ENCODE peak calls at places on chromosomes 13 and 19, in eight cellular contexts. X is astrocyte, L is T-helper 17 cell, W is lower lobe of right lung, P is aorta, B is left ventricle myocardium superior, M is KBM-7, Y is AG08396. A is an unnamed sample.

GRCh38 chr13:114155923-114156883 is 22.9 kb upstream of the CFAP97D2 start:
- DNase-seq in X (no peak), L (no peak), W (no peak), P (no peak), B (no peak), M (no peak), Y (no peak), A (no peak)

GRCh38 chr13:89221557-89222158 is 1550.5 kb downstream of the SLITRK5 start:
- DNase-seq in X (no peak), L (no peak), W (no peak), P (no peak), B (no peak), M (no peak), Y (no peak), A (no peak)

GRCh38 chr19:16180611-16181010 is 4.6 kb upstream of the FAM32A start:
- DNase-seq in X (peak), L (no peak), W (no peak), P (no peak), B (no peak), M (no peak), Y (peak), A (no peak)

GRCh38 chr19:720691-721160 is 12.0 kb downstream of the PALM start:
- DNase-seq in X (no peak), L (no peak), W (no peak), P (no peak), B (no peak), M (no peak), Y (peak), A (peak)

GRCh38 chr13:113655358-113656014 is 2.5 kb downstream of the ATP4B start:
- DNase-seq in X (no peak), L (no peak), W (peak), P (peak), B (no peak), M (no peak), Y (no peak), A (peak)

GRCh38 chr19:43624933-43625332 is 5.5 kb upstream of the ZNF428 start:
- DNase-seq in X (no peak), L (peak), W (peak), P (no peak), B (peak), M (no peak), Y (no peak), A (no peak)

GRCh38 chr13:108154421-108154858 is 60.9 kb downstream of the LIG4 start:
- DNase-seq in X (peak), L (no peak), W (no peak), P (no peak), B (no peak), M (no peak), Y (no peak), A (no peak)

GRCh38 chr13:93227906-93228801 is 1.5 kb downstream of the GPC6 start:
- DNase-seq in X (peak), L (no peak), W (peak), P (peak), B (peak), M (peak), Y (peak), A (peak)

GRCh38 chr13:85798999-85799646 is at the start of gene SLITRK6:
- DNase-seq in X (peak), L (no peak), W (no peak), P (no peak), B (no peak), M (no peak), Y (peak), A (no peak)

GRCh38 chr19:17504030-17504429 is 7.4 kb upstream of the PGLS start:
- DNase-seq in X (no peak), L (no peak), W (no peak), P (no peak), B (no peak), M (no peak), Y (no peak), A (no peak)

GRCh38 chr13:40635315-40635995 is 31.0 kb downstream of the FOXO1 start:
- DNase-seq in X (no peak), L (no peak), W (no peak), P (no peak), B (no peak), M (no peak), Y (no peak), A (no peak)

GRCh38 chr13:88000239-88000638 is 329.1 kb downstream of the SLITRK5 start:
- DNase-seq in X (peak), L (no peak), W (no peak), P (no peak), B (no peak), M (no peak), Y (no peak), A (no peak)

GRCh38 chr19:13436352-13436751 is 69.9 kb downstream of the CACNA1A start:
- DNase-seq in X (no peak), L (no peak), W (no peak), P (no peak), B (no peak), M (no peak), Y (no peak), A (no peak)

GRCh38 chr19:33125929-33126388 is 6.0 kb upstream of the WDR88 start:
- DNase-seq in X (peak), L (no peak), W (no peak), P (no peak), B (peak), M (peak), Y (peak), A (no peak)

GRCh38 chr19:48258350-48258749 is 2.6 kb upstream of the CARD8 start:
- DNase-seq in X (peak), L (no peak), W (no peak), P (no peak), B (no peak), M (peak), Y (no peak), A (no peak)

GRCh38 chr19:5340637-5341447 is at the start of gene PTPRS:
- DNase-seq in X (peak), L (peak), W (peak), P (peak), B (peak), M (peak), Y (peak), A (peak)

GRCh38 chr19:5072115-5072514 is 103.2 kb downstream of the KDM4B start:
- DNase-seq in X (no peak), L (no peak), W (no peak), P (no peak), B (peak), M (no peak), Y (no peak), A (no peak)

GRCh38 chr13:74891610-74892009 is 590.4 kb downstream of the TBC1D4 start:
- DNase-seq in X (peak), L (no peak), W (no peak), P (no peak), B (no peak), M (no peak), Y (no peak), A (no peak)

GRCh38 chr19:17421942-17422341 is 2.1 kb downstream of the MVB12A start:
- DNase-seq in X (no peak), L (no peak), W (no peak), P (no peak), B (no peak), M (no peak), Y (no peak), A (no peak)

GRCh38 chr19:39307233-39307821 is 11.1 kb downstream of the IFNL1 start:
- DNase-seq in X (no peak), L (no peak), W (peak), P (peak), B (peak), M (no peak), Y (no peak), A (no peak)

GRCh38 chr19:11130824-11131455 is 24.6 kb downstream of the SPC24 start:
- DNase-seq in X (peak), L (peak), W (peak), P (peak), B (peak), M (peak), Y (peak), A (peak)

GRCh38 chr19:17510220-17510993 is 1.0 kb upstream of the PGLS start:
- DNase-seq in X (no peak), L (no peak), W (no peak), P (no peak), B (no peak), M (peak), Y (no peak), A (no peak)

GRCh38 chr19:38255759-38256052 is 468 bp downstream of the PPP1R14A start:
- DNase-seq in X (no peak), L (no peak), W (no peak), P (no peak), B (no peak), M (no peak), Y (no peak), A (no peak)

GRCh38 chr13:29925457-29925856 is 75.0 kb upstream of the UBL3 start:
- DNase-seq in X (peak), L (no peak), W (peak), P (peak), B (peak), M (peak), Y (peak), A (peak)

GRCh38 chr13:84867246-84867645 is 932.0 kb downstream of the SLITRK6 start:
- DNase-seq in X (no peak), L (no peak), W (no peak), P (no peak), B (no peak), M (no peak), Y (no peak), A (no peak)

GRCh38 chr19:17306285-17306714 is 628 bp downstream of the MRPL34 start:
- DNase-seq in X (no peak), L (no peak), W (no peak), P (peak), B (no peak), M (no peak), Y (no peak), A (no peak)

GRCh38 chr13:45280751-45281634 is 60.0 kb downstream of the TPT1 start:
- DNase-seq in X (peak), L (no peak), W (peak), P (peak), B (peak), M (peak), Y (peak), A (peak)

GRCh38 chr19:18928018-18928805 is 8.7 kb downstream of the DDX49 start:
- DNase-seq in X (no peak), L (no peak), W (no peak), P (no peak), B (no peak), M (no peak), Y (no peak), A (no peak)

GRCh38 chr13:109698779-109699178 is 87.6 kb downstream of the IRS2 start:
- DNase-seq in X (peak), L (no peak), W (no peak), P (no peak), B (no peak), M (peak), Y (peak), A (no peak)

GRCh38 chr19:45645631-45646344 is 6.6 kb upstream of the EML2 start:
- DNase-seq in X (peak), L (peak), W (peak), P (peak), B (peak), M (peak), Y (peak), A (peak)

GRCh38 chr19:5940260-5941208 is 26.5 kb downstream of the CAPS start:
- DNase-seq in X (no peak), L (no peak), W (no peak), P (no peak), B (no peak), M (no peak), Y (no peak), A (no peak)

GRCh38 chr19:14563989-14564650 is 7.7 kb downstream of the NDUFB7 start:
- DNase-seq in X (no peak), L (peak), W (no peak), P (no peak), B (peak), M (no peak), Y (peak), A (no peak)

GRCh38 chr13:110826861-110827672 is 87.8 kb downstream of the ANKRD10 start:
- DNase-seq in X (no peak), L (no peak), W (no peak), P (no peak), B (no peak), M (peak), Y (no peak), A (no peak)

GRCh38 chr13:112895521-112896465 is 73.2 kb upstream of the MCF2L start:
- DNase-seq in X (no peak), L (no peak), W (peak), P (peak), B (peak), M (no peak), Y (no peak), A (no peak)

GRCh38 chr13:53110614-53111013 is 82.0 kb downstream of the OLFM4 start:
- DNase-seq in X (no peak), L (no peak), W (no peak), P (no peak), B (no peak), M (no peak), Y (no peak), A (no peak)

GRCh38 chr13:52034616-52035226 is 10.2 kb downstream of the UTP14C start:
- DNase-seq in X (no peak), L (no peak), W (no peak), P (no peak), B (no peak), M (no peak), Y (no peak), A (no peak)

GRCh38 chr19:4678881-4679379 is 8.8 kb upstream of the MYDGF start:
- DNase-seq in X (no peak), L (no peak), W (no peak), P (no peak), B (no peak), M (no peak), Y (peak), A (peak)

GRCh38 chr19:45507864-45508680 is 793 bp downstream of the VASP start:
- DNase-seq in X (no peak), L (no peak), W (no peak), P (peak), B (peak), M (no peak), Y (peak), A (no peak)

GRCh38 chr13:91045351-91046034 is 302.0 kb upstream of the MIR17HG start:
- DNase-seq in X (no peak), L (no peak), W (no peak), P (no peak), B (no peak), M (peak), Y (no peak), A (no peak)

GRCh38 chr13:23687614-23688013 is 117.4 kb downstream of the TNFRSF19 start:
- DNase-seq in X (no peak), L (no peak), W (no peak), P (no peak), B (no peak), M (no peak), Y (no peak), A (no peak)

A was measured in sciatic nerve.